ENCODE peak calls at places on chromosome 9, in ten cellular contexts. D is NCI-H2227 treated with DMSO at 0.1 percent for 48 hours; P is right lobe of liver; Y is choroid plexus epithelial cell; S is left ventricle myocardium inferior; L is foreskin melanocyte; O is activated T-cell treated with anti-CD3 and anti-CD28 coated beads, Interleukin-2, amount 50 U/mL, for 72 hours; Z is GM12891; B is activated naive CD4-positive, alpha-beta T cell treated with anti-CD3 and anti-CD28 coated beads for 36 hours; J is endodermal cell. C is an unnamed sample.

GRCh38 chr9:88106492-88106891 is 31.8 kb downstream of the SPATA31C2 start:
- DNase-seq in S (no peak), J (peak), P (no peak), D (no peak), O (no peak), Y (peak), B (peak), Z (no peak), L (no peak), C (peak)

GRCh38 chr9:23721466-23721865 is 104.6 kb downstream of the ELAVL2 start:
- DNase-seq in P (no peak), B (no peak), J (no peak), D (no peak), O (no peak), L (no peak), S (no peak), Y (no peak), Z (no peak), C (no peak)

GRCh38 chr9:68702493-68702892 is 2.5 kb upstream of the PIP5K1B start:
- DNase-seq in B (no peak), S (no peak), J (no peak), Y (no peak), D (no peak), P (no peak), Z (no peak), L (no peak), O (no peak), C (no peak)

GRCh38 chr9:75911390-75911789 is 20.9 kb downstream of the PCSK5 start:
- DNase-seq in L (no peak), Z (no peak), O (peak), S (no peak), D (no peak), Y (no peak), P (no peak), J (no peak), B (peak), C (no peak)

GRCh38 chr9:131744171-131744714 is 4.4 kb upstream of the RAPGEF1 start:
- DNase-seq in B (peak), P (peak), Y (no peak), J (no peak), O (no peak), Z (no peak), S (no peak), L (no peak), D (no peak), C (no peak)

GRCh38 chr9:98175013-98175679 is 17.3 kb downstream of the CORO2A start:
- DNase-seq in L (no peak), J (no peak), D (no peak), P (no peak), B (no peak), Y (no peak), Z (no peak), O (no peak), S (no peak), C (peak)

GRCh38 chr9:92706218-92706940 is 36.4 kb upstream of the IPPK start:
- DNase-seq in P (no peak), O (peak), S (no peak), D (no peak), J (peak), Y (peak), Z (no peak), L (no peak), B (peak), C (peak)

GRCh38 chr9:97853844-97854695 is 1.0 kb downstream of the FOXE1 start:
- DNase-seq in S (no peak), J (peak), O (peak), Y (peak), P (no peak), L (no peak), B (peak), D (peak), Z (no peak), C (peak)

GRCh38 chr9:98978231-98978681 is 34.5 kb downstream of the COL15A1 start:
- DNase-seq in J (no peak), B (no peak), Y (peak), L (no peak), O (no peak), Z (no peak), D (no peak), S (no peak), P (no peak), C (peak)

GRCh38 chr9:135973276-135974219 is 12.4 kb upstream of the UBAC1 start:
- DNase-seq in D (no peak), Z (no peak), L (no peak), O (no peak), J (peak), P (no peak), B (no peak), Y (no peak), S (no peak), C (no peak)

GRCh38 chr9:111937781-111938426 is 41.3 kb downstream of the UGCG start:
- DNase-seq in O (peak), B (peak), S (peak), Y (peak), D (no peak), P (peak), Z (no peak), L (peak), J (no peak), C (no peak)

GRCh38 chr9:15873573-15874177 is 320.8 kb downstream of the CCDC171 start:
- DNase-seq in S (no peak), Z (no peak), P (no peak), D (peak), J (no peak), O (no peak), L (peak), Y (peak), B (no peak), C (peak)

GRCh38 chr9:80605129-80605528 is 1033.4 kb downstream of the TLE4 start:
- DNase-seq in L (no peak), Z (no peak), Y (peak), J (no peak), O (no peak), S (no peak), B (no peak), P (no peak), D (no peak), C (peak)

GRCh38 chr9:89523948-89524347 is 26.0 kb upstream of the SEMA4D start:
- DNase-seq in D (no peak), B (peak), O (peak), Z (no peak), J (no peak), Y (no peak), P (no peak), S (no peak), L (no peak), C (no peak)

GRCh38 chr9:128689820-128690683 is 1.0 kb downstream of the SET start:
- DNase-seq in Y (no peak), B (peak), Z (no peak), J (peak), O (peak), P (no peak), L (no peak), S (no peak), D (no peak), C (peak)

GRCh38 chr9:91179237-91180138 is 182.2 kb downstream of the AUH start:
- DNase-seq in J (no peak), L (no peak), S (no peak), D (no peak), O (no peak), P (no peak), B (no peak), Y (peak), Z (no peak), C (no peak)

GRCh38 chr9:79583957-79584654 is 12.3 kb downstream of the TLE4 start:
- DNase-seq in O (peak), S (peak), L (no peak), D (no peak), P (peak), Z (no peak), J (peak), B (peak), Y (no peak), C (peak)

GRCh38 chr9:134318481-134318891 is 7.8 kb upstream of the RXRA start:
- DNase-seq in D (no peak), L (no peak), O (no peak), B (no peak), P (no peak), J (no peak), S (peak), Z (no peak), Y (peak), C (no peak)

GRCh38 chr9:118058227-118058626 is 354.0 kb downstream of the TLR4 start:
- DNase-seq in P (no peak), O (no peak), Z (no peak), L (no peak), B (no peak), Y (no peak), S (no peak), J (no peak), D (no peak), C (no peak)

GRCh38 chr9:72382405-72382804 is 17.4 kb upstream of the ZFAND5 start:
- DNase-seq in Z (no peak), Y (peak), L (no peak), P (no peak), S (no peak), B (no peak), O (no peak), J (no peak), D (no peak), C (no peak)

GRCh38 chr9:92729735-92730155 is 34.9 kb downstream of the BICD2 start:
- DNase-seq in S (no peak), P (no peak), Z (no peak), Y (no peak), B (no peak), L (no peak), J (peak), D (no peak), O (no peak), C (no peak)

GRCh38 chr9:129482521-129483466 is 138.1 kb downstream of the C9orf50 start:
- DNase-seq in S (peak), P (peak), J (peak), Z (no peak), O (peak), D (peak), L (no peak), B (no peak), Y (peak), C (peak)

GRCh38 chr9:133275105-133276000 is at the start of gene ABO:
- DNase-seq in L (no peak), D (no peak), P (no peak), B (no peak), S (peak), O (no peak), Y (no peak), J (peak), Z (no peak), C (peak)

C was measured in neural progenitor cell.